ENCODE peak calls at places on chromosomes 2 and 18, in four cellular contexts. Z, S, G and K are unnamed samples.

GRCh38 chr18:34631567-34631966 is 78.5 kb upstream of the DTNA start:
- DNase-seq in Z (no peak), S (no peak), G (no peak), K (no peak)

GRCh38 chr2:8584174-8585066 is 97.4 kb upstream of the ID2 start:
- DNase-seq in Z (no peak), S (no peak), G (no peak), K (no peak)

GRCh38 chr2:67311536-67311935 is 85.6 kb upstream of the ETAA1 start:
- DNase-seq in Z (no peak), S (peak), G (no peak), K (no peak)

GRCh38 chr2:189337648-189338047 is 103.6 kb upstream of the WDR75 start:
- DNase-seq in Z (no peak), S (no peak), G (no peak), K (no peak)

GRCh38 chr2:4674007-4674406 is 970.6 kb downstream of the DCDC2C start:
- DNase-seq in Z (no peak), S (no peak), G (no peak), K (no peak)

GRCh38 chr2:188276255-188276654 is 15.4 kb upstream of the GULP1 start:
- DNase-seq in Z (no peak), S (no peak), G (no peak), K (no peak)

GRCh38 chr18:61475931-61476330 is 142.7 kb downstream of the CDH20 start:
- DNase-seq in Z (no peak), S (no peak), G (no peak), K (no peak)

GRCh38 chr2:127095784-127096183 is 11.2 kb downstream of the BIN1 start:
- DNase-seq in Z (no peak), S (no peak), G (no peak), K (no peak)

GRCh38 chr2:56183643-56184499 is at the start of gene CCDC85A:
- DNase-seq in Z (peak), S (peak), G (peak), K (peak)

GRCh38 chr2:113707106-113707505 is 49.3 kb downstream of the SLC35F5 start:
- DNase-seq in Z (no peak), S (no peak), G (no peak), K (no peak)

GRCh38 chr2:127308586-127309138 is 14.7 kb upstream of the ERCC3 start:
- DNase-seq in Z (no peak), S (no peak), G (no peak), K (no peak)

GRCh38 chr2:175571078-175571653 is 389.7 kb upstream of the ATP5MC3 start:
- DNase-seq in Z (no peak), S (no peak), G (no peak), K (no peak)

GRCh38 chr2:62283147-62283546 is 87.2 kb downstream of the B3GNT2 start:
- DNase-seq in Z (no peak), S (no peak), G (no peak), K (no peak)

GRCh38 chr2:62284471-62284870 is 88.6 kb downstream of the B3GNT2 start:
- DNase-seq in Z (no peak), S (no peak), G (no peak), K (no peak)

GRCh38 chr2:62286089-62286785 is 90.3 kb downstream of the B3GNT2 start:
- DNase-seq in Z (no peak), S (no peak), G (no peak), K (no peak)

GRCh38 chr2:62287335-62287734 is 91.4 kb downstream of the B3GNT2 start:
- DNase-seq in Z (no peak), S (no peak), G (no peak), K (no peak)

DNA sequence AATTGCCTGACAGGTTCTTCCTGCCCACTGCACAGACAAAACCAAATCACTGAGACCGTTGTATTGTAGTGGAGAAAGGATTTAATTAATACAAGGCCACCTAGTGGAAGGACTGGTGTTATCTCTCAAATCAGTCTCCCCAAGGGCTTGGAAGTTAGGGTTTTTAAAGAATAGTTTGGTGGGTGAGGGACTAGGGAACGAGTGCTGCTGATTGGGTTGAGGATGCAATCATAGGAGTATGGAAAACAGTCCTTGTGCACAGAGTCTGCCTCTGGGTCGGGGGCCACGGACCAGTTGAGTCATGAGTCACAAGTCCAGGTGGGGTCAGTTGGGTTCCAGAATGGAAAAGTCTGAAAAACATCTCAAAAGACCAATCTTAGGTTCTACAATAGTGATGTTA is 89.1 kb downstream of the B3GNT2 start:
- DNase-seq in Z (no peak), S (no peak), G (no peak), K (no peak)
- TF ChIP-seq MAX in Z (no peak), S (no peak), G (no peak), K (no peak)

DNA sequence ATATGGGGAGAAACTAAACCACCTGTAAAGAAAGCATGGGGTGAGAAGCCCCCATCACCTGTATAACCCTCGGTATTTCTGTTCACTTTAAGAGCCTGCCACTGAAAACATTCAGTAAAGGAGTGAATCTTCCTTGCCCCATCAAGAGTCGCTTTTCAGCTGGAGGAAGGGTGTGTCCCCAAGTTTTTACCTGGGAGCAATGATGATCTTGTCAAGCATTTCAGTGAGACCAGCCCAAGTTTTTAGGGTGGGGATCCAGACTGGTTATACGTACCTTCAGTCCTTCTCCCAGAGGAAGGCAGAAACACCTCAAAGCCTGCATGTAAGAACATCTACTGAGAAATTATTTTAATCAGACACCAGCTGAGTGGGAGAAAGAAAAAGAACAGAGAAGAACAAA is at the start of gene DSG1:
- DNase-seq in Z (no peak), S (no peak), G (no peak), K (no peak)
- TF ChIP-seq TEAD4 in Z (no peak), S (no peak), G (no peak), K (no peak)

GRCh38 chr2:72780483-72780882 is 45.4 kb downstream of the EXOC6B start:
- DNase-seq in Z (no peak), S (no peak), G (no peak), K (no peak)
- TF ChIP-seq MAX in Z (no peak), S (no peak), G (no peak), K (no peak)

DNA sequence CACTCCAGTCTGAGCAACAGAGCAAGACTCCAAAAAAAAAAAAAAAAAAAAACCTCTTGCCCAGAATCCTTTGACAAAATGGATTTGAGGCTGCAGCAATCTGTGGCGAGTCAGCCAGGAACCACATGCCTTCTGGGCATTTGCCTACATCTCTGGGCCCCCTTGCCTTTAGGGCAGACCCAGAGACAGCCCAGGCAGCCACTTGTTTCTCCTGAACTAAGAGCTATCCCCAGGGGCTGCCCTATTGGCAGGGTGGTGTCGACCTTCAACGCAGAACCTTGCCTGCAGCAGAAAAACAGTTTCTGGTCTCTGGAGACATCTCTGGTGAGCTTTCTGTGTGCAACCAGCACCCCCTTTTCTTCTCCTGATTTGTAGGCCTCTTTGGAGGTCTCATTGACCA is 266.7 kb upstream of the PKDCC start:
- DNase-seq in Z (no peak), S (no peak), G (no peak), K (no peak)
- TF ChIP-seq TEAD4 in Z (no peak), S (no peak), G (no peak), K (no peak)